ENCODE peak calls at places on chromosome 10, in ten cellular contexts. J, B, C, N, Q, Y, F, G, T and O are unnamed samples.

GRCh38 chr10:70512149-70512611 is 33.6 kb downstream of the PALD1 start:
- DNase-seq in J (no peak), B (peak), C (no peak), N (no peak), Q (peak), Y (peak), F (no peak), G (no peak), T (no peak), O (no peak)

GRCh38 chr10:84291389-84291788 is 37.0 kb upstream of the CCSER2 start:
- DNase-seq in J (no peak), B (peak), C (no peak), N (no peak), Q (peak), Y (peak), F (no peak), G (no peak), T (no peak), O (no peak)

GRCh38 chr10:116097239-116097751 is 175.7 kb downstream of the GFRA1 start:
- DNase-seq in J (peak), B (no peak), C (no peak), N (no peak), Q (no peak), Y (no peak), F (no peak), G (no peak), T (no peak), O (no peak)

GRCh38 chr10:78650122-78650521 is 418.6 kb upstream of the ZMIZ1 start:
- DNase-seq in J (no peak), B (no peak), C (no peak), N (no peak), Q (no peak), Y (no peak), F (no peak), G (no peak), T (no peak), O (no peak)

GRCh38 chr10:24299587-24300258 is 90.8 kb downstream of the KIAA1217 start:
- DNase-seq in J (no peak), B (peak), C (no peak), N (no peak), Q (peak), Y (no peak), F (no peak), G (no peak), T (no peak), O (no peak)

GRCh38 chr10:132447446-132448247 is 50.6 kb downstream of the PWWP2B start:
- DNase-seq in J (no peak), B (peak), C (no peak), N (peak), Q (peak), Y (no peak), F (no peak), G (no peak), T (peak), O (peak)

GRCh38 chr10:79027147-79028055 is 41.4 kb upstream of the ZMIZ1 start:
- DNase-seq in J (peak), B (no peak), C (no peak), N (no peak), Q (no peak), Y (no peak), F (no peak), G (peak), T (no peak), O (no peak)

GRCh38 chr10:107098326-107098725 is 66.2 kb downstream of the SORCS1 start:
- DNase-seq in J (no peak), B (no peak), C (no peak), N (no peak), Q (no peak), Y (no peak), F (no peak), G (no peak), T (no peak), O (no peak)

GRCh38 chr10:6558272-6558671 is 21.8 kb downstream of the PRKCQ start:
- DNase-seq in J (no peak), B (no peak), C (no peak), N (no peak), Q (no peak), Y (no peak), F (no peak), G (no peak), T (no peak), O (no peak)

GRCh38 chr10:11719496-11719895 is 22.7 kb upstream of the ECHDC3 start:
- DNase-seq in J (no peak), B (no peak), C (no peak), N (no peak), Q (no peak), Y (no peak), F (no peak), G (no peak), T (no peak), O (no peak)

GRCh38 chr10:31011017-31011659 is 20.5 kb downstream of the ZNF438 start:
- DNase-seq in J (peak), B (no peak), C (no peak), N (no peak), Q (no peak), Y (no peak), F (no peak), G (no peak), T (no peak), O (no peak)

GRCh38 chr10:130686680-130687300 is 550.6 kb downstream of the GLRX3 start:
- DNase-seq in J (peak), B (peak), C (no peak), N (no peak), Q (no peak), Y (no peak), F (no peak), G (no peak), T (no peak), O (no peak)

GRCh38 chr10:37680716-37681616 is 176.4 kb downstream of the ZNF248 start:
- DNase-seq in J (no peak), B (no peak), C (no peak), N (no peak), Q (no peak), Y (no peak), F (no peak), G (peak), T (no peak), O (no peak)

GRCh38 chr10:99370993-99371392 is 41.8 kb downstream of the CNNM1 start:
- DNase-seq in J (peak), B (peak), C (no peak), N (no peak), Q (peak), Y (no peak), F (no peak), G (no peak), T (no peak), O (no peak)
- TF ChIP-seq CTCF in J (peak), B (peak), C (no peak), N (peak), Q (peak), Y (peak), F (peak), G (peak), T (no peak), O (peak)

DNA sequence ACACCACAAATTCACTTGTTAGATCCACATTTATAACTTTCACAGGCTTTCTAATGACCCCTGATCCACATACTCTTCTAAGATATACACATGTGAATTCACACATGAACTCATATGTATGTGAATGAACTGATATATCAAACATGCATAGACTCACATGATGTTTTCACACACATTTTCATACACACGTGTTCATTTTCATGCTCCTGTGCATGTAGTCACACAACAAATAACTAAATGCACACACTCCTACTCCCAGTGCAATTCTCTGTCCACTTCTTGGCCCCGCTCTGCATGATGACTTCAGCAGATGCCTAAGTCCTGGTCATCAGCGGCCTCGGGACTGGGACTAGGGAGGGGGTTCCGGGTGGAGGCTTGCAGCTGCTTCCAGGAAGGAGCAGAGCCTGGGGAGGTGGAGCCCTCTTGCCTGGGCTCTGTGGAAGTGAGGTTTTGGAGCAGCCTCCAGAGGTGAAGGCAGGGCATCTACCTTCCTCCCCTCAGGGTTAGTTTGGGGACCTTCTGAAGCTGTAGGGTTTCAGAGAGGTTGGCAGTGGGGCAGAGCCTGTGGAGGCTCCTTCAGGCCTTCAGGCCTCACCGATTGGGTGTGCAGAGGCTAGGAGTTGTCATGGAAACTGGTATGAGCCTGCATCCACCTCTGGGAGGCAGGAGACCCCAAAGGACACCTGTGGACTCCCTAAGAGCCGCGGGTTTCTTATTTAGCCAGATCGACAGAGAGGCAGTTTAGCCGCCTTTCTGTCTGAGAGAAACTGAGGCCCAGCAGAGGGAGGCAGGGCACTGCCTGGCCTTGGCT is 1.8 kb downstream of the LZTS2 start:
- DNase-seq in J (peak), B (peak), C (peak), N (no peak), Q (peak), Y (peak), F (no peak), G (peak), T (peak), O (peak)
- H3K4me3 ChIP-seq in J (no peak), B (peak), C (no peak), N (no peak), Q (peak), Y (peak), F (no peak), G (peak), T (no peak), O (peak)

DNA sequence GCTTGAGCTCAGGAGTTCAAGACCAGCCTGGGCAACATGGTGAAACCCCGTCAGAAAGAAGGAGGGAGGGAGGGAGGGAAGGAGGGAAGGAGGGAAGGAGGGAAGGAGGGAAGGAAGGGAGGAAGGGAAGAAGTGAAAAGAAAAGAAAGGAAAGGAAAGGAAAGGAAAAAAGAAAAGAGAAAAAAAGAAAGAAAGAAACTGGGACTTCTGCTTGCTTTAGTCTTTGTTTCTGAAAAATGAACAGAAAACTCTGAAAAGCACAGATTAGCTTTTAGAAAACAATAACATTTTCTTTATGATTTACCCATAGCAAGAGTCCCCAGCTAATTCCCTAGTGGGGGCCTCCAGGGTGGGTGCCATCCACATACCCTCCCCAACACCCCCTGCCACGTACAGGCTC is 46.8 kb downstream of the ATOH7 start:
- DNase-seq in J (no peak), B (no peak), C (no peak), N (no peak), Q (no peak), Y (no peak), F (no peak), G (no peak), T (no peak), O (no peak)
- TF ChIP-seq CTCF in J (no peak), B (no peak), C (no peak), N (no peak), Q (no peak), Y (no peak), F (no peak), G (no peak), T (no peak), O (no peak)

GRCh38 chr10:102673235-102673634 is 29.0 kb downstream of the TRIM8 start:
- DNase-seq in J (no peak), B (no peak), C (no peak), N (no peak), Q (no peak), Y (no peak), F (no peak), G (no peak), T (no peak), O (no peak)

GRCh38 chr10:102675151-102675886 is 31.0 kb downstream of the TRIM8 start:
- DNase-seq in J (no peak), B (peak), C (no peak), N (peak), Q (no peak), Y (no peak), F (no peak), G (peak), T (no peak), O (no peak)

GRCh38 chr10:102672822-102673200 is 28.5 kb downstream of the TRIM8 start:
- DNase-seq in J (no peak), B (no peak), C (no peak), N (no peak), Q (no peak), Y (no peak), F (no peak), G (no peak), T (no peak), O (no peak)

GRCh38 chr10:102674566-102674965 is 30.3 kb downstream of the TRIM8 start:
- DNase-seq in J (no peak), B (no peak), C (no peak), N (no peak), Q (no peak), Y (no peak), F (no peak), G (peak), T (no peak), O (no peak)

GRCh38 chr10:102673961-102674511 is 29.8 kb downstream of the TRIM8 start:
- DNase-seq in J (peak), B (peak), C (peak), N (no peak), Q (peak), Y (peak), F (no peak), G (no peak), T (peak), O (peak)
- H3K4me3 ChIP-seq in J (peak), B (peak), C (no peak), N (no peak), Q (no peak), Y (peak), F (no peak), G (peak), T (no peak), O (peak)

GRCh38 chr10:34814228-34815173 is 595 bp downstream of the PARD3 start:
- DNase-seq in J (peak), B (no peak), C (no peak), N (peak), Q (peak), Y (peak), F (no peak), G (no peak), T (peak), O (no peak)
- TF ChIP-seq CTCF in J (no peak), B (no peak), C (no peak), N (no peak), Q (peak), Y (no peak), F (no peak), G (no peak), T (no peak), O (no peak)

GRCh38 chr10:118840071-118840775 is 85.5 kb upstream of the CACUL1 start:
- DNase-seq in J (no peak), B (peak), C (no peak), N (peak), Q (peak), Y (no peak), F (no peak), G (no peak), T (peak), O (no peak)
- H3K4me3 ChIP-seq in J (no peak), B (no peak), C (no peak), N (no peak), Q (no peak), Y (no peak), F (no peak), G (no peak), T (no peak), O (no peak)

DNA sequence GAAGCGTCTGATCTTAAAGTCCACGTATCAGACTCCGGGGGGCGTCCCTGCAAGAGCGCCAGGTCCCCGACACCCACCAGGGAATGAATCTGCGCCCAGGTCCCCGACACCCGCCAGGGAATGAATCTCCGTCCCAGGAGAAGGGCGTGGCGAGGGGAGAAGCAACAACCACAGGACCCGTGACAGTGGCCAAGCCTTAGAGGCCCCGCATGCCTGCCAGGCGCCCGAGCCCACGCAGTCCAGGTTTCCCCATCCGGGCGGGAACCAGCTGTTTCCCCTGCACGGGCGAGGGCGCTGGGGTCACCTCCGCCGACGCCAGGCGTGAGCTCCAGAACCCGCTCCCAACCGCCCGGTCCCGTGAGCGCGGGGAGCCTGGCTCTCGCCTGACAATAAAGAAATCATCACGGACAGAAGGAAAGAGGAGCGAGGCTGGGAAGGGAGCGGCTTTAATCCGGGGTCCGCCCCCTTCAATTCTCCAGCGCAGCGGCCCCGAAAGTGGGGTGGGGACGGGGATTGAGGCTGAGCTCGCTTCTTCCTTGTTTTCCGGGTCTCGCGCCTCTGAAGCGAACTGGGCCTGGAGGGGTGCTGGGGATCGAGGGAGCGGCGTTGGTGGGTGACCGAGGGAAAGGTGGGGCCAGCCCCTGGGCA is 29.0 kb upstream of the BMS1 start:
- DNase-seq in J (no peak), B (no peak), C (no peak), N (no peak), Q (no peak), Y (no peak), F (no peak), G (peak), T (no peak), O (no peak)
- TF ChIP-seq CTCF in J (no peak), B (no peak), C (no peak), N (no peak), Q (no peak), Y (no peak), F (no peak), G (no peak), T (no peak), O (no peak)

DNA sequence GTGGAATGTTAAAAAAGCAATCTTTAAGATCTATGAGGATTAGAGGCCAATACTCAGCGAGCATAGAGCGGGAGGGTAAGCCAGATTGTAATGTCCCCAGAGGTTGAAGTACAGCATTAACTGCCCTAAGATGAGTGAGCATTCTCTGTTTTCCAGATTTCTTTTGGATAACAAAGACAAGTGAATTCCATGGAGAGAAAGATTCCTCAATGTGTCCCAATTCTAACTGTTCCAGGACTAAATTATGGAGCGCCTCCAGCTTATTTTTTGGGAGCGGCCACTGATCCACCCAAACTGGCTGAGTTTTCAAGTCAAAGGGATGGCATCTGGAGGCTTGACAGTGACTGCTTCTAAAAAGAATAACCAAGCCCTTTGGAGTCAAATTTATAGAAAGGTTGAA is 39.3 kb upstream of the AKR1C2 start:
- DNase-seq in J (no peak), B (no peak), C (no peak), N (no peak), Q (no peak), Y (no peak), F (no peak), G (no peak), T (no peak), O (no peak)
- H3K4me3 ChIP-seq in J (no peak), B (no peak), C (no peak), N (no peak), Q (no peak), Y (no peak), F (no peak), G (no peak), T (no peak), O (no peak)

DNA sequence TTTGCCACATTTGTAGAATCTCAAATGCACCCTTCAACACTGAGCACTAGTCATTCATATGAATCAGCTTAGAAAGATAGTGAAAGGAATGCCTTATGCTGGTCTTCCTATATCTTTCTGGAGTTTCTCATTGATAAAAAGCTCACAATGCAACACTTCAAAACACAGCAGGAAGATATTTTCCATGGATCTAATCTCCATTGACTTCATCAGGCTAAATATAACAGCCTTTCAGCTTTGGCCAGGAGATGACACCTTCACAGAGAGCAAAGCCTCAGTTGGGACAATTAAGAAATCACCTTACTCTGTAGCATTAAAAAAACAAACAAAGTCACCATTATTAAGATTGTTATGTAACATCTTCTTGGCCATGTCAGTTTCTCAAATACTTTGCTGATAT is 6.7 kb downstream of the NRP1 start:
- DNase-seq in J (no peak), B (peak), C (no peak), N (no peak), Q (peak), Y (no peak), F (no peak), G (no peak), T (no peak), O (no peak)
- TF ChIP-seq CTCF in J (peak), B (peak), C (no peak), N (no peak), Q (peak), Y (peak), F (no peak), G (peak), T (no peak), O (peak)